ENCODE peak calls at places on chromosomes 6 and 20, in ten cellular contexts. L, T, M, Q, F, Z, J, V, D and N are unnamed samples.

GRCh38 chr20:31566658-31567379 is 38.3 kb upstream of the ID1 start:
- DNase-seq in L (no peak), T (no peak), M (peak), Q (peak), F (no peak), Z (no peak), J (peak), V (peak), D (no peak), N (peak)

GRCh38 chr6:27893059-27893835 is 18.9 kb downstream of the OR2B2 start:
- DNase-seq in L (peak), T (peak), M (peak), Q (peak), F (peak), Z (peak), J (peak), V (peak), D (peak), N (peak)

GRCh38 chr6:43910149-43910637 is 140.2 kb downstream of the VEGFA start:
- DNase-seq in L (no peak), T (no peak), M (no peak), Q (no peak), F (no peak), Z (no peak), J (no peak), V (no peak), D (no peak), N (no peak)

GRCh38 chr20:50138479-50139393 is 14.8 kb downstream of the PEDS1 start:
- DNase-seq in L (peak), T (no peak), M (no peak), Q (no peak), F (no peak), Z (no peak), J (no peak), V (peak), D (no peak), N (peak)

GRCh38 chr6:37877373-37878149 is 58.0 kb downstream of the ZFAND3 start:
- DNase-seq in L (no peak), T (no peak), M (no peak), Q (no peak), F (no peak), Z (no peak), J (no peak), V (no peak), D (no peak), N (no peak)

GRCh38 chr6:119207327-119207726 is 128.9 kb upstream of the FAM184A start:
- DNase-seq in L (no peak), T (no peak), M (no peak), Q (no peak), F (no peak), Z (no peak), J (no peak), V (no peak), D (no peak), N (no peak)

GRCh38 chr6:67073938-67074337 is 1366.9 kb upstream of the EYS start:
- DNase-seq in L (no peak), T (no peak), M (no peak), Q (no peak), F (no peak), Z (no peak), J (no peak), V (no peak), D (no peak), N (no peak)

GRCh38 chr20:56358600-56359211 is at the start of gene FAM210B:
- DNase-seq in L (peak), T (peak), M (peak), Q (peak), F (peak), Z (peak), J (peak), V (peak), D (peak), N (peak)